ENCODE peak calls at places on chromosomes 6 and 20, in six cellular contexts. S, Q, T, X, Z and E are unnamed samples.
A peak's percentile ranks its signal among the peaks of the same experiment; 100 is the strongest.

GRCh38 chr6:30169658-30170614 is 6.6 kb downstream of the TRIM15 start:
- DNase-seq in Z (peak; percentile 62), S (no peak), T (no peak), Q (no peak), X (peak; percentile 47), E (no peak)

GRCh38 chr20:17611540-17612286 is 41.8 kb downstream of the DSTN start:
- DNase-seq in T (no peak), Z (peak; percentile 38), S (no peak), X (no peak), Q (no peak), E (no peak)

GRCh38 chr20:37574199-37574890 is 46.7 kb upstream of the BLCAP start:
- DNase-seq in Q (no peak), T (no peak), Z (no peak), X (no peak), S (no peak), E (no peak)

GRCh38 chr6:34912715-34913464 is 23.8 kb downstream of the ANKS1A start:
- DNase-seq in Q (peak; percentile 26), X (peak; percentile 74), Z (peak; percentile 55), T (no peak), S (no peak), E (no peak)

GRCh38 chr6:160347259-160348208 is 644 bp upstream of the SLC22A3 start:
- DNase-seq in S (peak; percentile 34), Z (no peak), X (no peak), Q (no peak), T (no peak), E (no peak)

GRCh38 chr20:38975539-38976120 is 13.5 kb downstream of the DHX35 start:
- DNase-seq in S (no peak), T (no peak), Z (no peak), Q (no peak), X (no peak), E (no peak)

GRCh38 chr6:143400258-143401059 is 50.0 kb downstream of the ADAT2 start:
- DNase-seq in Z (no peak), T (no peak), Q (no peak), S (no peak), X (no peak), E (no peak)

GRCh38 chr6:48535569-48535968 is 424.6 kb upstream of the PTCHD4 start:
- DNase-seq in Z (peak; percentile 49), S (no peak), T (no peak), Q (no peak), X (peak; percentile 40), E (no peak)

GRCh38 chr6:96545882-96546281 is 17.0 kb upstream of the FHL5 start:
- DNase-seq in T (no peak), Z (no peak), X (no peak), Q (no peak), S (no peak), E (no peak)

GRCh38 chr6:166512567-166512966 is 73.9 kb downstream of the RAMACL start:
- DNase-seq in Z (no peak), Q (peak; percentile 29), X (no peak), S (no peak), T (peak; percentile 29), E (peak; percentile 19)

GRCh38 chr20:41316009-41316408 is 1.5 kb downstream of the ZHX3 start:
- DNase-seq in X (no peak), Q (no peak), Z (no peak), S (no peak), T (no peak), E (no peak)

GRCh38 chr6:153099636-153100035 is 31.4 kb downstream of the RGS17 start:
- DNase-seq in T (no peak), Z (no peak), S (no peak), X (no peak), Q (no peak), E (no peak)

GRCh38 chr20:24959591-24960301 is 10.7 kb downstream of the CST7 start:
- DNase-seq in X (no peak), S (no peak), Q (no peak), T (no peak), Z (no peak), E (no peak)

GRCh38 chr20:47665221-47665991 is 119.9 kb downstream of the SULF2 start:
- DNase-seq in Q (no peak), Z (peak; percentile 96), X (no peak), S (no peak), T (no peak), E (no peak)

GRCh38 chr6:131909408-131910218 is 41.6 kb downstream of the CCN2 start:
- DNase-seq in Z (peak; percentile 40), Q (peak; percentile 26), X (peak; percentile 80), T (peak; percentile 67), S (peak; percentile 42), E (peak; percentile 73)

GRCh38 chr6:4564746-4565145 is 211.5 kb upstream of the CDYL start:
- DNase-seq in S (no peak), T (no peak), Z (no peak), X (no peak), Q (no peak), E (no peak)

GRCh38 chr6:41527721-41528408 is 18.3 kb upstream of the FOXP4 start:
- DNase-seq in X (peak; percentile 7), S (no peak), Q (no peak), Z (no peak), T (no peak), E (no peak)

GRCh38 chr6:107560657-107561056 is 70.7 kb downstream of the SOBP start:
- DNase-seq in Q (no peak), S (no peak), T (no peak), X (peak; percentile 14), Z (no peak), E (no peak)